ENCODE peak calls at places on chromosomes 7 and 10, in seven cellular contexts. I is GM12865; T is CD4-positive, alpha-beta T cell; H is cardiac muscle cell; M is progenitor cell of endocrine pancreas; B is foreskin fibroblast; G is endothelial cell. V is an unnamed sample.

GRCh38 chr10:131657318-131657984 is 243.4 kb upstream of the PPP2R2D start:
- DNase-seq in B (no peak), T (no peak), G (no peak), M (no peak), H (no peak), I (no peak), V (no peak)

GRCh38 chr10:19775286-19775685 is 40.9 kb upstream of the PLXDC2 start:
- DNase-seq in H (no peak), T (no peak), I (no peak), G (no peak), M (no peak), B (no peak), V (no peak)

GRCh38 chr7:2734084-2734601 is 46.1 kb downstream of the AMZ1 start:
- DNase-seq in H (no peak), B (no peak), G (no peak), M (no peak), I (no peak), T (peak), V (no peak)

GRCh38 chr10:130547368-130547767 is 411.2 kb downstream of the GLRX3 start:
- DNase-seq in I (no peak), T (no peak), M (no peak), B (no peak), H (no peak), G (no peak), V (no peak)

GRCh38 chr10:4141471-4141870 is 356.5 kb upstream of the KLF6 start:
- DNase-seq in B (peak), I (peak), T (no peak), H (peak), M (no peak), G (no peak), V (no peak)

GRCh38 chr7:30041526-30042269 is 13.5 kb downstream of the PLEKHA8 start:
- DNase-seq in I (no peak), H (no peak), M (no peak), G (no peak), B (no peak), T (no peak), V (no peak)

GRCh38 chr10:110923856-110924493 is 4.6 kb downstream of the SHOC2 start:
- DNase-seq in H (no peak), B (no peak), T (no peak), G (no peak), M (no peak), I (peak), V (no peak)

GRCh38 chr7:26891400-26892355 is 27.3 kb upstream of the SKAP2 start:
- DNase-seq in I (peak), M (no peak), T (no peak), G (no peak), B (no peak), H (no peak), V (no peak)

GRCh38 chr10:45411607-45411940 is 37.6 kb downstream of the ALOX5 start:
- DNase-seq in I (no peak), H (no peak), G (no peak), B (no peak), M (no peak), T (no peak), V (no peak)

GRCh38 chr10:103911021-103911459 is 6.9 kb downstream of the STN1 start:
- DNase-seq in T (peak), M (no peak), B (no peak), H (no peak), I (peak), G (no peak), V (no peak)

GRCh38 chr7:50684702-50685074 is 98.0 kb downstream of the GRB10 start:
- DNase-seq in M (no peak), G (no peak), B (no peak), H (no peak), I (no peak), T (no peak), V (no peak)

GRCh38 chr7:50685445-50686070 is 97.1 kb downstream of the GRB10 start:
- DNase-seq in M (no peak), I (no peak), G (no peak), T (no peak), B (no peak), H (no peak), V (no peak)

GRCh38 chr7:50687096-50687495 is 95.6 kb downstream of the GRB10 start:
- DNase-seq in M (no peak), T (no peak), G (no peak), H (no peak), I (no peak), B (no peak), V (no peak)

GRCh38 chr7:50690541-50691011 is 92.1 kb downstream of the GRB10 start:
- DNase-seq in B (peak), T (no peak), H (peak), M (no peak), I (no peak), G (no peak), V (no peak)

DNA sequence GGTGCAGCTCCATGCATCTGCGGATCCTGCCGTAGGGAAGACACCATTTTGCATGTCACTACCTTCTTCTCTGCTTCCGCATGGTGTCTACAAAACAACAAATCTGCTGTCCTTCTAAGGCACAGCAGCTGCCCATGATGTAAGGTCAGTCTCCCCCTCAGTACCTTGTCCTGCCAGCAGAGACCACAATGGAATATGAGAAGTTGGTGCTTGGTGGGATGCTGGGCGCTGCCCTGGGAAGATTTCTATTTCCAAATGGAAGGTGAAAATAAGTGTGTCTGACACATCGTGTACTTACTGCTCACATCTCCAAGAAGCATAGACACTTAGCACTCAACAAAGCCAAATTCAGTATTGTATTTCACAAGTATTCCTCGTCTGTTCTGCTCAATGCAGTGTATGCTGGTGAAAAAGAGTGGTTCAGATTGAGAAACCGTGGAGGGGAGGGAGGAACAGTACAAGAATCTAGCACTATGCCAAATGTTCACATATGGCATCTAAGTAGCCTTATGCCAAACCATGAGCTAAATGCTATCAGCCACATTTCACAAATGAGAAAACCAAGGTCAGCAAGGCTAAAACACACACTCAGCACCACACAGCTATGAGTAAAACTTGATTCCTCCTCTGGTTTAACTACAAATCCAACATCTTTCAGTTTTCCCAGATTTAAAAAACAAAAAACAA is 95.0 kb downstream of the GRB10 start:
- DNase-seq in G (no peak), B (peak), T (no peak), H (peak), M (no peak), I (no peak), V (no peak)
- TF ChIP-seq CTCF in G (no peak), B (no peak), T (no peak), H (no peak), M (no peak), I (no peak), V (no peak)

GRCh38 chr7:15016315-15016667 is 113.7 kb upstream of the DGKB start:
- DNase-seq in I (no peak), H (no peak), G (no peak), M (no peak), T (no peak), B (no peak), V (no peak)

GRCh38 chr7:15012135-15012534 is 109.6 kb upstream of the DGKB start:
- DNase-seq in I (no peak), H (no peak), G (no peak), M (no peak), B (no peak), T (no peak), V (no peak)

GRCh38 chr7:15018981-15019380 is 116.4 kb upstream of the DGKB start:
- DNase-seq in G (no peak), T (no peak), H (no peak), I (no peak), B (no peak), M (no peak), V (no peak)

GRCh38 chr7:15016726-15017125 is 114.2 kb upstream of the DGKB start:
- DNase-seq in I (no peak), G (no peak), T (no peak), H (no peak), M (no peak), B (no peak), V (no peak)

DNA sequence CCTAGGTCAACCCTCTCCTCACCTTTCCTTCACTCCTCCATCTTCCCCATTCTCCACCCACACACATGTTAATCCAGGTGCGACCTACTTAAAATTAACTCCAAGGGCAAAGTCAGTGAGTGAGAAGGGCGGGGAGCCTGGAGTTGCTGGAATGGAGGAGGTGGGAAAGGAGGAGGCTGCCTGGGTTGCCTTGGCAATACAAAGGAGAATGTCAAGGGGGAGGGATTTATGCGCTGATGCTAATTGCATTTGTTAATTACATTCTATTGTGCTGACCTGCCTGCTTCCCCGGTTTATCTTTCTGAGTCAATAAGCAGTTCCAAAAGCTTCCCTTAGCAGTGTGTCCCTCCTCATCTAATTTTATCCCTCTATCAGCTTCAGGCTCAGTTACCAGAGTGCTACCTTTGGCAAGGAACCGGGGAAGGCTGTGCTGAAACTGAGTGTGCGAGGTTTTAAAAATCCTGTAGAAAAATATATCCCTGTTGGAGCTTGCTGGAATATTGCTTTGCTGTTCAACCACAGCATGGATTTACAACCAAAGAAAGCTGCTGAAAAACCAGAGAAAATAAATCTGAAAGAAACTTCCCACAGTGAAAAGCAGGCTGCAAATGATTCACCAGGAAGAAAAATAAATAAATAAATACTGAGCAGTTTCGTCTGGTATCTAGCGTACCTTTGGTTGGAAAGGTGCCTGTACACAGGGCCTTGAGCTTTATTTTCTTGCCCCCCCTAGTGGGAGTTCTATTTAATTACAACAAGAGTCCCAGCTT is 113.2 kb upstream of the DGKB start:
- DNase-seq in G (peak), H (peak), M (peak), T (no peak), B (peak), I (peak), V (peak)
- TF ChIP-seq CTCF in G (peak), H (peak), M (peak), T (peak), B (peak), I (peak), V (peak)

DNA sequence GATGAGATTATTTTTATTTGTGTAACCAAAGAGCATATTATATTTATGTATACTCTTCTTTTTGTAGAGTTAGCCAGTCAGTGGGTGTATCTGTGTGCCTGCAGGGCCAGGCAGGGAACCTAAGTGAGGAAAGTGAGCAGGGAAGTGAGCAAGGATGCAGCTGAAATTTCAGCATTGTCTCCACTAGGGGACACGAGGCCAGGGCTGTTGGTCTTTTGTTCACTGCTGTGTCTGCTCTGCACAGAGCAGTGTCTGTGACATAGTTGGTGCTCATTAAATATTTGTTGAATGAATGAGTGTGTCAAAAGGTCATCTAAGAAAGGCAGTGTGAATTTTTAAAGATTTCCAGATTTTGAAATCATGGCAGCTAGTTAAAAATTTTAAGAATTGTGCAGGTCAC is 51.8 kb downstream of the SUGCT start:
- DNase-seq in M (no peak), G (no peak), H (no peak), T (no peak), I (no peak), B (no peak), V (no peak)
- TF ChIP-seq CTCF in M (no peak), G (no peak), H (no peak), T (no peak), I (no peak), B (peak), V (no peak)

GRCh38 chr10:69786791-69787190 is 14.9 kb upstream of the COL13A1 start:
- DNase-seq in G (peak), T (no peak), H (peak), M (no peak), I (peak), B (peak), V (no peak)
- TF ChIP-seq CTCF in G (no peak), T (no peak), H (peak), M (no peak), I (peak), B (peak), V (no peak)

GRCh38 chr10:127041561-127041960 is 136.3 kb downstream of the DOCK1 start:
- DNase-seq in I (no peak), T (no peak), M (no peak), H (peak), B (peak), G (no peak), V (no peak)
- TF ChIP-seq CTCF in I (no peak), T (no peak), M (no peak), H (no peak), B (no peak), G (no peak), V (no peak)

GRCh38 chr7:134646425-134647305 is at the start of gene BPGM:
- DNase-seq in H (peak), M (peak), I (peak), B (peak), T (peak), G (peak), V (peak)
- TF ChIP-seq CTCF in H (peak), M (peak), I (peak), B (no peak), T (peak), G (no peak), V (peak)

V was measured in D721Med.